ENCODE peak calls at places on chromosomes 3 and 15, in five cellular contexts. V is HT-29; D is AG04450; G is iris pigment epithelial cell; R is stimulated activated CD4-positive, alpha-beta T cell treated with anti-CD3 and anti-CD28 coated beads, Interleukin-15, amount 100 ng/mL, for 24 hours. M is an unnamed sample.
A peak's percentile ranks its signal among the peaks of the same experiment; 100 is the strongest.

GRCh38 chr15:65578904-65579728 is 31.8 kb downstream of the INTS14 start:
- DNase-seq in D (no peak), R (no peak), G (no peak), V (no peak), M (no peak)

GRCh38 chr3:14852058-14852599 is 33.4 kb downstream of the FGD5 start:
- DNase-seq in R (no peak), G (no peak), D (no peak), V (no peak), M (no peak)

GRCh38 chr15:68557469-68558317 is 21.1 kb upstream of the CORO2B start:
- DNase-seq in G (no peak), V (no peak), R (no peak), D (no peak), M (no peak)

GRCh38 chr3:52763466-52763865 is 7.3 kb downstream of the NEK4 start:
- DNase-seq in R (no peak), D (no peak), G (peak; percentile 45), V (no peak), M (peak; percentile 81)

GRCh38 chr15:79872358-79873017 is 24.3 kb downstream of the MTHFS start:
- DNase-seq in G (peak; percentile 87), D (no peak), V (no peak), R (no peak), M (peak; percentile 85)

GRCh38 chr15:47801522-47801921 is 84.2 kb downstream of the SEMA6D start:
- DNase-seq in V (no peak), D (no peak), R (no peak), G (no peak), M (no peak)

GRCh38 chr3:11655188-11655928 is 11.6 kb upstream of the VGLL4 start:
- DNase-seq in V (no peak), R (no peak), G (no peak), D (no peak), M (no peak)

GRCh38 chr15:22839046-22839705 is 710 bp downstream of the NIPA2 start:
- DNase-seq in R (no peak), G (peak; percentile 27), D (no peak), V (peak; percentile 58), M (no peak)

GRCh38 chr15:72345280-72345679 is 25.3 kb upstream of the CELF6 start:
- DNase-seq in V (no peak), D (no peak), G (no peak), R (no peak), M (no peak)

GRCh38 chr3:58388550-58389061 is 45.0 kb downstream of the PDHB start:
- DNase-seq in D (peak; percentile 69), V (no peak), R (no peak), G (peak; percentile 62), M (peak; percentile 94)

GRCh38 chr15:58348095-58348812 is 83.5 kb upstream of the LIPC start:
- DNase-seq in R (no peak), V (no peak), D (no peak), G (no peak), M (no peak)

GRCh38 chr3:68876112-68876713 is 56.1 kb downstream of the TAFA4 start:
- DNase-seq in V (peak; percentile 68), D (peak; percentile 39), R (peak; percentile 14), G (peak; percentile 78), M (peak; percentile 69)

GRCh38 chr3:134666466-134666865 is 15.6 kb upstream of the KY start:
- DNase-seq in D (no peak), G (no peak), R (no peak), V (no peak), M (peak; percentile 31)

GRCh38 chr15:76398301-76398700 is 61.7 kb downstream of the ISL2 start:
- DNase-seq in R (no peak), G (no peak), D (no peak), V (no peak), M (no peak)

GRCh38 chr15:70412717-70413266 is 315.1 kb upstream of the TLE3 start:
- DNase-seq in R (no peak), D (no peak), V (no peak), G (no peak), M (no peak)

GRCh38 chr15:99409560-99409959 is 156.2 kb upstream of the MEF2A start:
- DNase-seq in G (no peak), V (no peak), R (no peak), D (no peak), M (no peak)

GRCh38 chr3:13145131-13145825 is 72.0 kb upstream of the IQSEC1 start:
- DNase-seq in R (no peak), D (no peak), V (no peak), G (no peak), M (no peak)

GRCh38 chr3:173583496-173583895 is 186.0 kb downstream of the NLGN1 start:
- DNase-seq in G (no peak), V (no peak), D (no peak), R (no peak), M (no peak)

GRCh38 chr3:31590650-31591049 is 57.9 kb downstream of the STT3B start:
- DNase-seq in G (no peak), V (no peak), R (no peak), D (no peak), M (no peak)

GRCh38 chr3:129604942-129605592 is 1.4 kb downstream of the PLXND1 start:
- DNase-seq in D (no peak), V (no peak), R (no peak), G (no peak), M (no peak)